ENCODE peak calls at places on chromosomes 12 and 14, in eight cellular contexts. One of them, this sample, is unnamed.
A peak's percentile ranks its signal among the peaks of the same experiment; 100 is the strongest.

GRCh38 chr12:12665194-12665593 is 30.8 kb downstream of the GPR19 start:
- DNase-seq in MCF 10A: no peak
- DNase-seq in WTC11: peak; percentile 42
- DNase-seq in activated CD8-positive, alpha-beta T cell treated with anti-CD3 and anti-CD28 coated beads for 36 hours: no peak
- DNase-seq in activated B cell treated with CpG ODN at 0.5 μM for 24 hours: no peak
- DNase-seq in left ventricle myocardium inferior: no peak
- DNase-seq in pancreas: no peak
- DNase-seq in mucosa of descending colon: no peak
- DNase-seq in this sample: no peak

GRCh38 chr14:65470404-65470880 is 57.9 kb downstream of the FUT8 start:
- DNase-seq in MCF 10A: no peak
- DNase-seq in WTC11: peak; percentile 38
- DNase-seq in activated CD8-positive, alpha-beta T cell treated with anti-CD3 and anti-CD28 coated beads for 36 hours: no peak
- DNase-seq in activated B cell treated with CpG ODN at 0.5 μM for 24 hours: no peak
- DNase-seq in left ventricle myocardium inferior: no peak
- DNase-seq in pancreas: peak; percentile 31
- DNase-seq in mucosa of descending colon: no peak
- DNase-seq in this sample: no peak

GRCh38 chr14:50082308-50082742 is 34.0 kb downstream of the VCPKMT start:
- DNase-seq in MCF 10A: no peak
- DNase-seq in WTC11: no peak
- DNase-seq in activated CD8-positive, alpha-beta T cell treated with anti-CD3 and anti-CD28 coated beads for 36 hours: peak; percentile 90
- DNase-seq in activated B cell treated with CpG ODN at 0.5 μM for 24 hours: no peak
- DNase-seq in left ventricle myocardium inferior: no peak
- DNase-seq in pancreas: no peak
- DNase-seq in mucosa of descending colon: no peak
- DNase-seq in this sample: no peak

GRCh38 chr12:105741786-105742566 is 396.8 kb downstream of the NUAK1 start:
- DNase-seq in MCF 10A: peak; percentile 74
- DNase-seq in WTC11: no peak
- DNase-seq in activated CD8-positive, alpha-beta T cell treated with anti-CD3 and anti-CD28 coated beads for 36 hours: no peak
- DNase-seq in activated B cell treated with CpG ODN at 0.5 μM for 24 hours: no peak
- DNase-seq in left ventricle myocardium inferior: peak; percentile 16
- DNase-seq in pancreas: no peak
- DNase-seq in mucosa of descending colon: peak; percentile 8
- DNase-seq in this sample: no peak

GRCh38 chr12:106580671-106581508 is 1.9 kb upstream of the RFX4 start:
- DNase-seq in MCF 10A: no peak
- DNase-seq in WTC11: peak; percentile 29
- DNase-seq in activated CD8-positive, alpha-beta T cell treated with anti-CD3 and anti-CD28 coated beads for 36 hours: no peak
- DNase-seq in activated B cell treated with CpG ODN at 0.5 μM for 24 hours: no peak
- DNase-seq in left ventricle myocardium inferior: no peak
- DNase-seq in pancreas: peak; percentile 45
- DNase-seq in mucosa of descending colon: no peak
- DNase-seq in this sample: no peak

GRCh38 chr14:90111895-90112534 is 50.2 kb downstream of the KCNK13 start:
- DNase-seq in MCF 10A: peak; percentile 49
- DNase-seq in WTC11: no peak
- DNase-seq in activated CD8-positive, alpha-beta T cell treated with anti-CD3 and anti-CD28 coated beads for 36 hours: no peak
- DNase-seq in activated B cell treated with CpG ODN at 0.5 μM for 24 hours: no peak
- DNase-seq in left ventricle myocardium inferior: no peak
- DNase-seq in pancreas: no peak
- DNase-seq in mucosa of descending colon: no peak
- DNase-seq in this sample: no peak

GRCh38 chr12:98595152-98595988 is 1.9 kb downstream of the SLC25A3 start:
- DNase-seq in MCF 10A: peak; percentile 51
- DNase-seq in WTC11: no peak
- DNase-seq in activated CD8-positive, alpha-beta T cell treated with anti-CD3 and anti-CD28 coated beads for 36 hours: peak; percentile 62
- DNase-seq in activated B cell treated with CpG ODN at 0.5 μM for 24 hours: no peak
- DNase-seq in left ventricle myocardium inferior: no peak
- DNase-seq in pancreas: no peak
- DNase-seq in mucosa of descending colon: no peak
- DNase-seq in this sample: no peak

GRCh38 chr12:24252580-24252979 is 303.1 kb upstream of the SOX5 start:
- DNase-seq in MCF 10A: no peak
- DNase-seq in WTC11: no peak
- DNase-seq in activated CD8-positive, alpha-beta T cell treated with anti-CD3 and anti-CD28 coated beads for 36 hours: no peak
- DNase-seq in activated B cell treated with CpG ODN at 0.5 μM for 24 hours: no peak
- DNase-seq in left ventricle myocardium inferior: no peak
- DNase-seq in pancreas: no peak
- DNase-seq in mucosa of descending colon: no peak
- DNase-seq in this sample: no peak

GRCh38 chr14:50967719-50968266 is 23.5 kb upstream of the PYGL start:
- DNase-seq in MCF 10A: no peak
- DNase-seq in WTC11: no peak
- DNase-seq in activated CD8-positive, alpha-beta T cell treated with anti-CD3 and anti-CD28 coated beads for 36 hours: no peak
- DNase-seq in activated B cell treated with CpG ODN at 0.5 μM for 24 hours: no peak
- DNase-seq in left ventricle myocardium inferior: no peak
- DNase-seq in pancreas: no peak
- DNase-seq in mucosa of descending colon: no peak
- DNase-seq in this sample: no peak

GRCh38 chr14:67268456-67269115 is 27.4 kb downstream of the PALS1 start:
- DNase-seq in MCF 10A: no peak
- DNase-seq in WTC11: peak; percentile 70
- DNase-seq in activated CD8-positive, alpha-beta T cell treated with anti-CD3 and anti-CD28 coated beads for 36 hours: no peak
- DNase-seq in activated B cell treated with CpG ODN at 0.5 μM for 24 hours: no peak
- DNase-seq in left ventricle myocardium inferior: no peak
- DNase-seq in pancreas: no peak
- DNase-seq in mucosa of descending colon: no peak
- DNase-seq in this sample: no peak

GRCh38 chr12:110563702-110564470 is 19.2 kb downstream of the PPTC7 start:
- DNase-seq in MCF 10A: no peak
- DNase-seq in WTC11: no peak
- DNase-seq in activated CD8-positive, alpha-beta T cell treated with anti-CD3 and anti-CD28 coated beads for 36 hours: no peak
- DNase-seq in activated B cell treated with CpG ODN at 0.5 μM for 24 hours: no peak
- DNase-seq in left ventricle myocardium inferior: no peak
- DNase-seq in pancreas: no peak
- DNase-seq in mucosa of descending colon: no peak
- DNase-seq in this sample: no peak

GRCh38 chr12:111430418-111431353 is 25.0 kb downstream of the SH2B3 start:
- DNase-seq in MCF 10A: no peak
- DNase-seq in WTC11: no peak
- DNase-seq in activated CD8-positive, alpha-beta T cell treated with anti-CD3 and anti-CD28 coated beads for 36 hours: peak; percentile 88
- DNase-seq in activated B cell treated with CpG ODN at 0.5 μM for 24 hours: peak; percentile 58
- DNase-seq in left ventricle myocardium inferior: no peak
- DNase-seq in pancreas: no peak
- DNase-seq in mucosa of descending colon: no peak
- DNase-seq in this sample: no peak

GRCh38 chr12:22396735-22397134 is 62.2 kb upstream of the ST8SIA1 start:
- DNase-seq in MCF 10A: no peak
- DNase-seq in WTC11: no peak
- DNase-seq in activated CD8-positive, alpha-beta T cell treated with anti-CD3 and anti-CD28 coated beads for 36 hours: no peak
- DNase-seq in activated B cell treated with CpG ODN at 0.5 μM for 24 hours: no peak
- DNase-seq in left ventricle myocardium inferior: no peak
- DNase-seq in pancreas: no peak
- DNase-seq in mucosa of descending colon: no peak
- DNase-seq in this sample: no peak

GRCh38 chr12:116603516-116603915 is 44.3 kb downstream of the MAP1LC3B2 start:
- DNase-seq in MCF 10A: no peak
- DNase-seq in WTC11: no peak
- DNase-seq in activated CD8-positive, alpha-beta T cell treated with anti-CD3 and anti-CD28 coated beads for 36 hours: no peak
- DNase-seq in activated B cell treated with CpG ODN at 0.5 μM for 24 hours: no peak
- DNase-seq in left ventricle myocardium inferior: no peak
- DNase-seq in pancreas: no peak
- DNase-seq in mucosa of descending colon: no peak
- DNase-seq in this sample: no peak

GRCh38 chr12:48956279-48957140 is 777 bp downstream of the ARF3 start:
- DNase-seq in MCF 10A: peak; percentile 98
- DNase-seq in WTC11: peak; percentile 87
- DNase-seq in activated CD8-positive, alpha-beta T cell treated with anti-CD3 and anti-CD28 coated beads for 36 hours: peak; percentile 52
- DNase-seq in activated B cell treated with CpG ODN at 0.5 μM for 24 hours: no peak
- DNase-seq in left ventricle myocardium inferior: peak; percentile 85
- DNase-seq in pancreas: peak; percentile 61
- DNase-seq in mucosa of descending colon: peak; percentile 78
- DNase-seq in this sample: peak; percentile 79

GRCh38 chr12:46368138-46368537 is 4.4 kb downstream of the SLC38A2 start:
- DNase-seq in MCF 10A: no peak
- DNase-seq in WTC11: no peak
- DNase-seq in activated CD8-positive, alpha-beta T cell treated with anti-CD3 and anti-CD28 coated beads for 36 hours: no peak
- DNase-seq in activated B cell treated with CpG ODN at 0.5 μM for 24 hours: no peak
- DNase-seq in left ventricle myocardium inferior: no peak
- DNase-seq in pancreas: no peak
- DNase-seq in mucosa of descending colon: no peak
- DNase-seq in this sample: no peak

GRCh38 chr14:56300495-56300894 is 182.3 kb downstream of the PELI2 start:
- DNase-seq in MCF 10A: no peak
- DNase-seq in WTC11: no peak
- DNase-seq in activated CD8-positive, alpha-beta T cell treated with anti-CD3 and anti-CD28 coated beads for 36 hours: no peak
- DNase-seq in activated B cell treated with CpG ODN at 0.5 μM for 24 hours: no peak
- DNase-seq in left ventricle myocardium inferior: no peak
- DNase-seq in pancreas: no peak
- DNase-seq in mucosa of descending colon: no peak
- DNase-seq in this sample: no peak

GRCh38 chr12:22282283-22282682 is 52.2 kb downstream of the ST8SIA1 start:
- DNase-seq in MCF 10A: peak; percentile 89
- DNase-seq in WTC11: no peak
- DNase-seq in activated CD8-positive, alpha-beta T cell treated with anti-CD3 and anti-CD28 coated beads for 36 hours: no peak
- DNase-seq in activated B cell treated with CpG ODN at 0.5 μM for 24 hours: no peak
- DNase-seq in left ventricle myocardium inferior: no peak
- DNase-seq in pancreas: no peak
- DNase-seq in mucosa of descending colon: peak; percentile 16
- DNase-seq in this sample: no peak

GRCh38 chr14:63605041-63605532 is 36.6 kb downstream of the WDR89 start:
- DNase-seq in MCF 10A: no peak
- DNase-seq in WTC11: no peak
- DNase-seq in activated CD8-positive, alpha-beta T cell treated with anti-CD3 and anti-CD28 coated beads for 36 hours: no peak
- DNase-seq in activated B cell treated with CpG ODN at 0.5 μM for 24 hours: no peak
- DNase-seq in left ventricle myocardium inferior: no peak
- DNase-seq in pancreas: no peak
- DNase-seq in mucosa of descending colon: peak; percentile 59
- DNase-seq in this sample: no peak

GRCh38 chr12:5309654-5310053 is 122.3 kb upstream of the NTF3 start:
- DNase-seq in MCF 10A: no peak
- DNase-seq in WTC11: no peak
- DNase-seq in activated CD8-positive, alpha-beta T cell treated with anti-CD3 and anti-CD28 coated beads for 36 hours: no peak
- DNase-seq in activated B cell treated with CpG ODN at 0.5 μM for 24 hours: no peak
- DNase-seq in left ventricle myocardium inferior: no peak
- DNase-seq in pancreas: no peak
- DNase-seq in mucosa of descending colon: no peak
- DNase-seq in this sample: no peak
- TF ChIP-seq CTCF in MCF 10A: no peak
- TF ChIP-seq CTCF in WTC11: no peak
- TF ChIP-seq CTCF in activated CD8-positive, alpha-beta T cell treated with anti-CD3 and anti-CD28 coated beads for 36 hours: no peak
- TF ChIP-seq CTCF in activated B cell treated with CpG ODN at 0.5 μM for 24 hours: no peak
- TF ChIP-seq CTCF in left ventricle myocardium inferior: no peak
- TF ChIP-seq CTCF in pancreas: no peak
- TF ChIP-seq CTCF in mucosa of descending colon: no peak
- TF ChIP-seq CTCF in this sample: no peak

GRCh38 chr14:103186894-103187586 is 63.8 kb downstream of the TNFAIP2 start:
- DNase-seq in MCF 10A: no peak
- DNase-seq in WTC11: peak; percentile 60
- DNase-seq in activated CD8-positive, alpha-beta T cell treated with anti-CD3 and anti-CD28 coated beads for 36 hours: no peak
- DNase-seq in activated B cell treated with CpG ODN at 0.5 μM for 24 hours: no peak
- DNase-seq in left ventricle myocardium inferior: no peak
- DNase-seq in pancreas: no peak
- DNase-seq in mucosa of descending colon: peak; percentile 67
- DNase-seq in this sample: no peak
- TF ChIP-seq CTCF in MCF 10A: no peak
- TF ChIP-seq CTCF in WTC11: no peak
- TF ChIP-seq CTCF in activated CD8-positive, alpha-beta T cell treated with anti-CD3 and anti-CD28 coated beads for 36 hours: no peak
- TF ChIP-seq CTCF in activated B cell treated with CpG ODN at 0.5 μM for 24 hours: no peak
- TF ChIP-seq CTCF in left ventricle myocardium inferior: no peak
- TF ChIP-seq CTCF in pancreas: no peak
- TF ChIP-seq CTCF in mucosa of descending colon: no peak
- TF ChIP-seq CTCF in this sample: no peak

GRCh38 chr12:132245521-132246101 is 83.8 kb downstream of the GALNT9 start:
- DNase-seq in MCF 10A: no peak
- DNase-seq in WTC11: no peak
- DNase-seq in activated CD8-positive, alpha-beta T cell treated with anti-CD3 and anti-CD28 coated beads for 36 hours: no peak
- DNase-seq in activated B cell treated with CpG ODN at 0.5 μM for 24 hours: no peak
- DNase-seq in left ventricle myocardium inferior: no peak
- DNase-seq in pancreas: no peak
- DNase-seq in mucosa of descending colon: no peak
- DNase-seq in this sample: no peak

GRCh38 chr12:132244724-132245295 is 84.6 kb downstream of the GALNT9 start:
- DNase-seq in MCF 10A: no peak
- DNase-seq in WTC11: no peak
- DNase-seq in activated CD8-positive, alpha-beta T cell treated with anti-CD3 and anti-CD28 coated beads for 36 hours: no peak
- DNase-seq in activated B cell treated with CpG ODN at 0.5 μM for 24 hours: no peak
- DNase-seq in left ventricle myocardium inferior: no peak
- DNase-seq in pancreas: no peak
- DNase-seq in mucosa of descending colon: no peak
- DNase-seq in this sample: no peak

GRCh38 chr12:132239796-132240668 is 89.4 kb downstream of the GALNT9 start:
- DNase-seq in MCF 10A: no peak
- DNase-seq in WTC11: no peak
- DNase-seq in activated CD8-positive, alpha-beta T cell treated with anti-CD3 and anti-CD28 coated beads for 36 hours: no peak
- DNase-seq in activated B cell treated with CpG ODN at 0.5 μM for 24 hours: no peak
- DNase-seq in left ventricle myocardium inferior: no peak
- DNase-seq in pancreas: no peak
- DNase-seq in mucosa of descending colon: no peak
- DNase-seq in this sample: no peak

GRCh38 chr12:132246997-132247717 is 82.2 kb downstream of the GALNT9 start:
- DNase-seq in MCF 10A: no peak
- DNase-seq in WTC11: no peak
- DNase-seq in activated CD8-positive, alpha-beta T cell treated with anti-CD3 and anti-CD28 coated beads for 36 hours: no peak
- DNase-seq in activated B cell treated with CpG ODN at 0.5 μM for 24 hours: no peak
- DNase-seq in left ventricle myocardium inferior: no peak
- DNase-seq in pancreas: no peak
- DNase-seq in mucosa of descending colon: no peak
- DNase-seq in this sample: no peak

DNA sequence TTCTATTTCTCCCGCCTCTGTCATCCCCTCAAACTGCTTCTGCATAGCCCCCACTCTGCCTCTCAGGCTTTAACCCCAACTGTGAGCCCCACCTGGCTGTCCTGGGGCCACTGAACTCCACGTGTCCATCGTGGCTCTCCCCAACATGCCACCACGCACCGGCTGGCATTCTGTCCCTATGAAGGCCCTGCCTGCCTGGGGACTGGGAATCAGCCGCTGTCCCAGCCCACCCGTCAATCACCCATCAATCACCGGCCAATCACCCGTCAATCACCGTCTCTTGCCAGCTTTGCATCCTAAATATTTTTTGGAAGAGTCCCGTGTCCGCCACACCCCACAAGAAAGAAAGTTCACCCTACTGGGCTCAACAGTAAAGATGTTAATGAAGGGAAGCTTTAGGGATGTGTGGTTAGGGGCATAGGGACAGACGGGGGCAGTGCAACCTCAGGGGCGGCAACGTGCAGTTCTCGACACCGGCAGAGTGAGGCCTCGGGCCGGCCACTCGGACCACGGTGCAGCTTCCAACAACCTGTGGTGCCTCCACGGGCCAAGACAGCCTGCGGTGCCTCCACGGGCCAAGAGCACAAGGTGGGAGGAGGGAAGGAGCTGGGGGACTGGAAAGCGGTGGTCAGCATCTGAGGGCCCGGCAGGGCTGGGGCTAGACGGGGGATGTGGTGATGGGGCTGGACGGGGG is 85.6 kb downstream of the GALNT9 start:
- DNase-seq in MCF 10A: no peak
- DNase-seq in WTC11: peak; percentile 44
- DNase-seq in activated CD8-positive, alpha-beta T cell treated with anti-CD3 and anti-CD28 coated beads for 36 hours: no peak
- DNase-seq in activated B cell treated with CpG ODN at 0.5 μM for 24 hours: no peak
- DNase-seq in left ventricle myocardium inferior: no peak
- DNase-seq in pancreas: no peak
- DNase-seq in mucosa of descending colon: no peak
- DNase-seq in this sample: no peak
- TF ChIP-seq CTCF in MCF 10A: no peak
- TF ChIP-seq CTCF in WTC11: no peak
- TF ChIP-seq CTCF in activated CD8-positive, alpha-beta T cell treated with anti-CD3 and anti-CD28 coated beads for 36 hours: no peak
- TF ChIP-seq CTCF in activated B cell treated with CpG ODN at 0.5 μM for 24 hours: no peak
- TF ChIP-seq CTCF in left ventricle myocardium inferior: no peak
- TF ChIP-seq CTCF in pancreas: no peak
- TF ChIP-seq CTCF in mucosa of descending colon: no peak
- TF ChIP-seq CTCF in this sample: no peak

GRCh38 chr12:65282840-65283239 is 4.4 kb downstream of the MSRB3 start:
- DNase-seq in MCF 10A: no peak
- DNase-seq in WTC11: no peak
- DNase-seq in activated CD8-positive, alpha-beta T cell treated with anti-CD3 and anti-CD28 coated beads for 36 hours: no peak
- DNase-seq in activated B cell treated with CpG ODN at 0.5 μM for 24 hours: no peak
- DNase-seq in left ventricle myocardium inferior: no peak
- DNase-seq in pancreas: no peak
- DNase-seq in mucosa of descending colon: no peak
- DNase-seq in this sample: no peak
- TF ChIP-seq CTCF in MCF 10A: peak; percentile 14
- TF ChIP-seq CTCF in WTC11: no peak
- TF ChIP-seq CTCF in activated CD8-positive, alpha-beta T cell treated with anti-CD3 and anti-CD28 coated beads for 36 hours: no peak
- TF ChIP-seq CTCF in activated B cell treated with CpG ODN at 0.5 μM for 24 hours: no peak
- TF ChIP-seq CTCF in left ventricle myocardium inferior: no peak
- TF ChIP-seq CTCF in pancreas: no peak
- TF ChIP-seq CTCF in mucosa of descending colon: no peak
- TF ChIP-seq CTCF in this sample: no peak

This sample was measured in type B pancreatic cell.